ENCODE peak calls at places on chromosomes 4 and X, in seven cellular contexts. K is NCI-H2081; P is activated CD4-positive, alpha-beta T cell treated with anti-CD3 and anti-CD28 coated beads for 24 hours; A is stromal cell of bone marrow; G is non-pigmented ciliary epithelial cell; V is left colon; Y is GM12878. X is an unnamed sample.

GRCh38 chr4:32560306-32560705 is 1840.1 kb downstream of the PCDH7 start:
- DNase-seq in K (peak), P (no peak), A (peak), G (peak), V (no peak), Y (no peak), X (no peak)

GRCh38 chr4:38691251-38692008 is 27.4 kb downstream of the KLF3 start:
- DNase-seq in K (no peak), P (no peak), A (peak), G (peak), V (no peak), Y (no peak), X (no peak)

GRCh38 chr4:168724960-168725359 is 228.1 kb downstream of the PALLD start:
- DNase-seq in K (peak), P (no peak), A (no peak), G (no peak), V (no peak), Y (no peak), X (no peak)

GRCh38 chr4:185712350-185713024 is 99.5 kb downstream of the SORBS2 start:
- DNase-seq in K (no peak), P (no peak), A (no peak), G (no peak), V (no peak), Y (no peak), X (no peak)

GRCh38 chrX:147848543-147849448 is 62.9 kb upstream of the FMR1 start:
- DNase-seq in K (no peak), P (no peak), A (no peak), G (no peak), V (no peak), Y (no peak), X (no peak)

GRCh38 chr4:148425327-148426110 is 16.7 kb downstream of the NR3C2 start:
- DNase-seq in K (no peak), P (no peak), A (no peak), G (no peak), V (no peak), Y (no peak), X (no peak)

GRCh38 chr4:138300616-138301015 is 58.5 kb upstream of the SLC7A11 start:
- DNase-seq in K (no peak), P (no peak), A (no peak), G (no peak), V (no peak), Y (no peak), X (no peak)

GRCh38 chr4:79576480-79576803 is 168.4 kb upstream of the GK2 start:
- DNase-seq in K (peak), P (no peak), A (no peak), G (peak), V (no peak), Y (no peak), X (no peak)

GRCh38 chr4:176034498-176034897 is 31.1 kb upstream of the WDR17 start:
- DNase-seq in K (peak), P (no peak), A (peak), G (peak), V (no peak), Y (no peak), X (no peak)

GRCh38 chr4:17029964-17030363 is 131.5 kb upstream of the LDB2 start:
- DNase-seq in K (no peak), P (no peak), A (no peak), G (no peak), V (no peak), Y (no peak), X (no peak)